ENCODE peak calls at places on chromosomes 12 and 14, in five cellular contexts. One of them, this sample, is unnamed.

GRCh38 chr14:96177766-96178377 is 26.8 kb upstream of the BDKRB2 start:
- DNase-seq in fibroblast of villous mesenchyme: peak
- DNase-seq in AG10803: peak
- DNase-seq in psoas muscle: peak
- DNase-seq in A549: no peak
- DNase-seq in this sample: peak

GRCh38 chr12:82745807-82746206 is 59.1 kb downstream of the TMTC2 start:
- DNase-seq in fibroblast of villous mesenchyme: no peak
- DNase-seq in AG10803: no peak
- DNase-seq in psoas muscle: no peak
- DNase-seq in A549: no peak
- DNase-seq in this sample: no peak

GRCh38 chr12:4441355-4442330 is 4.0 kb downstream of the FGF6 start:
- DNase-seq in fibroblast of villous mesenchyme: no peak
- DNase-seq in AG10803: no peak
- DNase-seq in psoas muscle: no peak
- DNase-seq in A549: no peak
- DNase-seq in this sample: peak

GRCh38 chr12:127582074-127582473 is 684.9 kb upstream of the TMEM132C start:
- DNase-seq in fibroblast of villous mesenchyme: no peak
- DNase-seq in AG10803: peak
- DNase-seq in psoas muscle: no peak
- DNase-seq in A549: no peak
- DNase-seq in this sample: no peak

GRCh38 chr14:75278422-75279152 is at the start of gene FOS:
- DNase-seq in fibroblast of villous mesenchyme: peak
- DNase-seq in AG10803: peak
- DNase-seq in psoas muscle: peak
- DNase-seq in A549: peak
- DNase-seq in this sample: peak

GRCh38 chr12:68319988-68320623 is 12.1 kb downstream of the MDM1 start:
- DNase-seq in fibroblast of villous mesenchyme: peak
- DNase-seq in AG10803: peak
- DNase-seq in psoas muscle: no peak
- DNase-seq in A549: no peak
- DNase-seq in this sample: no peak

GRCh38 chr12:120903382-120903817 is 758 bp downstream of the SPPL3 start:
- DNase-seq in fibroblast of villous mesenchyme: peak
- DNase-seq in AG10803: peak
- DNase-seq in psoas muscle: peak
- DNase-seq in A549: peak
- DNase-seq in this sample: peak

GRCh38 chr12:47818701-47819543 is 781 bp downstream of the HDAC7 start:
- DNase-seq in fibroblast of villous mesenchyme: peak
- DNase-seq in AG10803: peak
- DNase-seq in psoas muscle: peak
- DNase-seq in A549: peak
- DNase-seq in this sample: peak

GRCh38 chr12:14647028-14647750 is 49.2 kb downstream of the GUCY2C start:
- DNase-seq in fibroblast of villous mesenchyme: no peak
- DNase-seq in AG10803: no peak
- DNase-seq in psoas muscle: no peak
- DNase-seq in A549: no peak
- DNase-seq in this sample: no peak

GRCh38 chr12:6533653-6534157 is 612 bp upstream of the GAPDH start:
- DNase-seq in fibroblast of villous mesenchyme: peak
- DNase-seq in AG10803: peak
- DNase-seq in psoas muscle: peak
- DNase-seq in A549: peak
- DNase-seq in this sample: peak

GRCh38 chr12:52250048-52250990 is 17.3 kb downstream of the KRT7 start:
- DNase-seq in fibroblast of villous mesenchyme: no peak
- DNase-seq in AG10803: no peak
- DNase-seq in psoas muscle: no peak
- DNase-seq in A549: peak
- DNase-seq in this sample: no peak

GRCh38 chr12:108886873-108887629 is 7.2 kb downstream of the DAO start:
- DNase-seq in fibroblast of villous mesenchyme: no peak
- DNase-seq in AG10803: no peak
- DNase-seq in psoas muscle: no peak
- DNase-seq in A549: no peak
- DNase-seq in this sample: peak

GRCh38 chr12:52440821-52441319 is 6.7 kb upstream of the KRT75 start:
- DNase-seq in fibroblast of villous mesenchyme: no peak
- DNase-seq in AG10803: peak
- DNase-seq in psoas muscle: no peak
- DNase-seq in A549: peak
- DNase-seq in this sample: no peak

GRCh38 chr14:105414456-105415371 is 4.9 kb upstream of the MTA1 start:
- DNase-seq in fibroblast of villous mesenchyme: peak
- DNase-seq in AG10803: peak
- DNase-seq in psoas muscle: peak
- DNase-seq in A549: peak
- DNase-seq in this sample: peak

GRCh38 chr12:51522696-51523095 is 68.3 kb upstream of the SCN8A start:
- DNase-seq in fibroblast of villous mesenchyme: no peak
- DNase-seq in AG10803: no peak
- DNase-seq in psoas muscle: no peak
- DNase-seq in A549: no peak
- DNase-seq in this sample: no peak

GRCh38 chr12:123813349-123813748 is 51.2 kb downstream of the DNAH10 start:
- DNase-seq in fibroblast of villous mesenchyme: peak
- DNase-seq in AG10803: peak
- DNase-seq in psoas muscle: no peak
- DNase-seq in A549: no peak
- DNase-seq in this sample: no peak

GRCh38 chr12:116559330-116560080 is at the start of gene MAP1LC3B2:
- DNase-seq in fibroblast of villous mesenchyme: peak
- DNase-seq in AG10803: peak
- DNase-seq in psoas muscle: peak
- DNase-seq in A549: peak
- DNase-seq in this sample: peak

GRCh38 chr12:95633049-95633545 is 81.8 kb upstream of the USP44 start:
- DNase-seq in fibroblast of villous mesenchyme: peak
- DNase-seq in AG10803: peak
- DNase-seq in psoas muscle: peak
- DNase-seq in A549: peak
- DNase-seq in this sample: no peak

DNA sequence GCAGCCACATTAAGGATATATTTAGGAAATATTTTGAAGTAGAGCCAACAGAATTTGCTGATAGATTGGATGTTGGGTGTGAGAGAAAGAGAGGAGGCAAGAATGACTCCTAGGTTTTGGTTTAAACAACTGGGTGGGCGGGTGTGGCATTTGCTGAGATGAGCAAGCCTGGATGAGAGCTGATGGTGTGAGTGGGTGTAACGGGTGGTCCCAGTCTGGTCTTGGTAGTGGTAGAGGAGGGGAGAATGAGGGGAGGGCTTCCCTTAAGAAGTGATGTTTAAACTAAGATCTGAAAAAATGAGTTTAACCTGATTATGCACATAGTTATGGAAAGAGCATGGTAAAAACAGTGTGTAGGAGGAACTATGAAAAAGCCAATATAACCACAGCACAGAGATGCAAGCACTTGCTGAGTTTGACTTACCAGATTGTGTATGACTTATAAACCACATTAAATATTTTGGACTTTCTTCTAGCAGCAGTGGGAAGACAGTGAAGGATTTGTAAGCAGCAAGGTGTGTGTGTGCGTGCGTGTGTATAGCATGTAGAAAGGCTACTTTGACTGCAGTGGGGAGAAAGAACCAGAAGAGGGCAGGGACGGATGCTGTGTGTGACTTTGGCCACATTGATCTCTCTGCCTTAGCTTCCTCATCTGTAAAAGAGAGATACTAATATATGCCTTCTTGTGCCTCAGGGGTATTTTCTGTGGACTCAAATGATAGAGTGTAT is 139.7 kb downstream of the PRIMA1 start:
- DNase-seq in fibroblast of villous mesenchyme: no peak
- DNase-seq in AG10803: no peak
- DNase-seq in psoas muscle: no peak
- DNase-seq in A549: peak
- DNase-seq in this sample: no peak
- TF ChIP-seq CTCF in fibroblast of villous mesenchyme: no peak
- TF ChIP-seq CTCF in AG10803: peak
- TF ChIP-seq CTCF in psoas muscle: no peak
- TF ChIP-seq CTCF in A549: no peak
- TF ChIP-seq CTCF in this sample: no peak

GRCh38 chr12:128609861-128610260 is 213.9 kb downstream of the SLC15A4 start:
- DNase-seq in fibroblast of villous mesenchyme: no peak
- DNase-seq in AG10803: no peak
- DNase-seq in psoas muscle: no peak
- DNase-seq in A549: no peak
- DNase-seq in this sample: no peak

GRCh38 chr12:128612150-128612850 is 211.5 kb downstream of the SLC15A4 start:
- DNase-seq in fibroblast of villous mesenchyme: no peak
- DNase-seq in AG10803: no peak
- DNase-seq in psoas muscle: no peak
- DNase-seq in A549: no peak
- DNase-seq in this sample: no peak

GRCh38 chr12:128619263-128619662 is 204.5 kb downstream of the SLC15A4 start:
- DNase-seq in fibroblast of villous mesenchyme: no peak
- DNase-seq in AG10803: no peak
- DNase-seq in psoas muscle: no peak
- DNase-seq in A549: no peak
- DNase-seq in this sample: no peak

GRCh38 chr12:128617304-128617833 is 206.4 kb downstream of the SLC15A4 start:
- DNase-seq in fibroblast of villous mesenchyme: no peak
- DNase-seq in AG10803: no peak
- DNase-seq in psoas muscle: no peak
- DNase-seq in A549: no peak
- DNase-seq in this sample: no peak

GRCh38 chr12:128613821-128614220 is 209.9 kb downstream of the SLC15A4 start:
- DNase-seq in fibroblast of villous mesenchyme: no peak
- DNase-seq in AG10803: no peak
- DNase-seq in psoas muscle: no peak
- DNase-seq in A549: peak
- DNase-seq in this sample: no peak
- TF ChIP-seq CTCF in fibroblast of villous mesenchyme: no peak
- TF ChIP-seq CTCF in AG10803: no peak
- TF ChIP-seq CTCF in psoas muscle: no peak
- TF ChIP-seq CTCF in A549: no peak
- TF ChIP-seq CTCF in this sample: no peak

DNA sequence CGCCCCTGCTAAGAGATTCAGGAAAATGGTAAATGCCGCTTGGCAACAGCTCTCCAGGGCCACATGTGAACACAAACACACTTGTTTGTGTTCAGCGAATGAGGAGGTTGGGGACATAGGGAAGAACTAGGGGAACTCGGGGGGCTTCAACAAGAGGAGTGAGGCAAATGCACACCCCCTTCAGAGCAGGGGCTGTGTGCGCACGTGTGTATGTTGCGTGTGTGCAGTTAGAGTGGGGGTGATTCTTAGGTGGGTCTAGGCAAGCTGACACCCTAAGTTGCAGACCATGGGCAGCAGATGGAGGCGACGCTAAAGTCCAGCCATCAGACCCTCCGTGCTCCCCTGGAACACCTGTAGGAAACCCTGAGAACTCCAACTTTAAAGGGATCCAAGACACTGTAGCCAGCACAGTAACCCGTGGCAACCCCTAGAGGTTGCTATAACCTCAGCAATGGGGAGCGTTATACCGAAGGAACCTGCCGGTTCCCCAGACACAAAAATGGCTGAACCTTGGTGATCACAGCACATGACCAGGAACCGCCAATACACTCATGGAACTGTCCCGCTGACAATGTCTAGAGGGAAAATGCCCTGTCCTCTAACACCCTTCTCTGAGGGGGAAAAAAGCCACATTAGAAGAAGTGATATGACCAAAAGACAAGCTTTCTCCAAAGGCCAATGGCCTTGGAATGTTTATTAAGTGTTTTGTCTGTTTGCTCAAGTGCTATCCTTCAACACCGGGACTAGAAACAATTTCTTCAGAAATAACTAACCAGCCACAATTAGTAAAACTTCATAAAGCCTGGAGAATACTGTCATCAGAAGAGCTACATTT is 86.5 kb upstream of the CEP83 start:
- DNase-seq in fibroblast of villous mesenchyme: peak
- DNase-seq in AG10803: peak
- DNase-seq in psoas muscle: no peak
- DNase-seq in A549: peak
- DNase-seq in this sample: no peak
- TF ChIP-seq CTCF in fibroblast of villous mesenchyme: peak
- TF ChIP-seq CTCF in AG10803: peak
- TF ChIP-seq CTCF in psoas muscle: peak
- TF ChIP-seq CTCF in A549: peak
- TF ChIP-seq CTCF in this sample: peak

DNA sequence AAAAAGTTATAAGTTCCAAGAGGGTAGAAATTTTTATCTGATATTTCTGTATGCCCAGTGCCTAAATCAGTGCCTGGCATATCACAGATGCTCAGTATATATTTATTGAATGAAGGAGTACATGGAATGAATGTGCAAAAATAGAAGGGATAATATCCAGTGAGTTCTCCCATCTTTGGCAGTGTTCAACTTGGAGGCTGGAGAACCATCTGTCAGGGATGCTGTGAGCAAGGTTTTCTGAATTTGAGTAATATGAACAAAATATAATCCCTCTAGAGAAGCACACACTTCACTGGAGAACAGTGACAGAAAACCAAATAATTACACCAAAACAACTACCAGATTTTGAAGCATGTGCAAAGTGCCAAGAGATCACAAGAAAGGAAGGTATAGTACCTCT is 11.7 kb downstream of the SLC8A3 start:
- DNase-seq in fibroblast of villous mesenchyme: no peak
- DNase-seq in AG10803: no peak
- DNase-seq in psoas muscle: no peak
- DNase-seq in A549: no peak
- DNase-seq in this sample: no peak
- TF ChIP-seq CTCF in fibroblast of villous mesenchyme: no peak
- TF ChIP-seq CTCF in AG10803: no peak
- TF ChIP-seq CTCF in psoas muscle: no peak
- TF ChIP-seq CTCF in A549: no peak
- TF ChIP-seq CTCF in this sample: no peak

This sample was measured in spleen.